ENCODE peak calls at places on chromosomes 5 and 9, in four cellular contexts. P is CD8-positive, alpha-beta T cell; D is neural crest cell; V is upper lobe of left lung. Q is an unnamed sample.

GRCh38 chr5:145923405-145923804 is 13.0 kb upstream of the SH3RF2 start:
- DNase-seq in P (no peak), D (no peak), V (no peak), Q (no peak)

GRCh38 chr5:92916036-92916435 is 665.0 kb downstream of the NR2F1-AS1 start:
- DNase-seq in P (no peak), D (no peak), V (no peak), Q (no peak)

GRCh38 chr9:91074866-91075265 is 273.2 kb downstream of the SYK start:
- DNase-seq in P (no peak), D (no peak), V (no peak), Q (no peak)

GRCh38 chr5:179271821-179272325 is 73.4 kb downstream of the ADAMTS2 start:
- DNase-seq in P (no peak), D (no peak), V (peak), Q (peak)

GRCh38 chr5:73764586-73764985 is 138.6 kb downstream of the ARHGEF28 start:
- DNase-seq in P (no peak), D (no peak), V (no peak), Q (no peak)

GRCh38 chr5:121572061-121572460 is 279.6 kb upstream of the FTMT start:
- DNase-seq in P (no peak), D (no peak), V (no peak), Q (no peak)

GRCh38 chr9:81490605-81491331 is 198.6 kb downstream of the TLE1 start:
- DNase-seq in P (no peak), D (no peak), V (no peak), Q (no peak)

GRCh38 chr9:134565316-134565915 is 76.2 kb upstream of the COL5A1 start:
- DNase-seq in P (peak), D (no peak), V (no peak), Q (no peak)

GRCh38 chr5:65032250-65032649 is 263.5 kb downstream of the CWC27 start:
- DNase-seq in P (no peak), D (no peak), V (no peak), Q (no peak)

GRCh38 chr5:38551020-38552017 is 5.1 kb downstream of the LIFR start:
- DNase-seq in P (no peak), D (no peak), V (no peak), Q (no peak)

GRCh38 chr9:28853487-28853886 is 1280.2 kb upstream of the C9orf72 start:
- DNase-seq in P (no peak), D (no peak), V (no peak), Q (no peak)

GRCh38 chr9:68750179-68750685 is 45.2 kb downstream of the PIP5K1B start:
- DNase-seq in P (no peak), D (no peak), V (no peak), Q (no peak)

GRCh38 chr5:119409235-119409815 is 43.0 kb upstream of the HSD17B4 start:
- DNase-seq in P (no peak), D (no peak), V (no peak), Q (no peak)

GRCh38 chr5:135219868-135220267 is 179.2 kb downstream of the MACROH2A1 start:
- DNase-seq in P (no peak), D (no peak), V (no peak), Q (peak)

GRCh38 chr9:116877072-116877471 is 190.0 kb downstream of the TRIM32 start:
- DNase-seq in P (no peak), D (no peak), V (no peak), Q (no peak)

GRCh38 chr5:88279584-88279983 is 10.9 kb upstream of the TMEM161B start:
- DNase-seq in P (no peak), D (no peak), V (no peak), Q (no peak)

GRCh38 chr5:147538232-147538631 is 28.4 kb upstream of the DPYSL3 start:
- DNase-seq in P (no peak), D (no peak), V (no peak), Q (no peak)

GRCh38 chr9:126626117-126627022 is 12.6 kb downstream of the LMX1B start:
- DNase-seq in P (no peak), D (no peak), V (no peak), Q (no peak)

DNA sequence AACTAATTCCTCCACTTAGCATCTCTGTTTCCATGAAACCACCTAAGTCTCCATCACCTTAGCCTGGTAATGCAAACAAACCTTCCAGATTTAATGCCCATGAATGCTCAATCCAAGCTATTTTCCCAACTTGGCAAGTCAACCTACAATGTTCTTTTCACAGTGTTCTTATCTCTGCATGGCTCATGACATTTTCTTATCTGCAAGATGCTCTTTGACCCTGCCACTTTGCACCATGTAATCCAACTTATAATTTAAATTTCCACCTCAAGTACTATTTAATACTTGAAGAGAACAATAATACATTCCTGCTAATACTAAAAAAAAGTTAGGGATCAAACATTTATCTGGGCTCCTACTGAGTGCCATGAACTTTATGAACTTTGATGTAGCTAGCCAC is 164.3 kb downstream of the TMEM232 start:
- DNase-seq in P (no peak), D (no peak), V (no peak), Q (no peak)
- TF ChIP-seq CTCF in P (no peak), D (no peak), V (no peak), Q (no peak)

GRCh38 chr5:4901305-4901751 is 238.8 kb upstream of the ADAMTS16 start:
- DNase-seq in P (no peak), D (no peak), V (no peak), Q (no peak)
- TF ChIP-seq CTCF in P (no peak), D (no peak), V (no peak), Q (no peak)

GRCh38 chr9:88676644-88677043 is 141.7 kb downstream of the NXNL2 start:
- DNase-seq in P (no peak), D (no peak), V (no peak), Q (no peak)

GRCh38 chr9:88678008-88678407 is 143.0 kb downstream of the NXNL2 start:
- DNase-seq in P (no peak), D (no peak), V (no peak), Q (no peak)

GRCh38 chr9:88678431-88678830 is 143.5 kb downstream of the NXNL2 start:
- DNase-seq in P (no peak), D (no peak), V (no peak), Q (no peak)

GRCh38 chr9:88672874-88673695 is 138.1 kb downstream of the NXNL2 start:
- DNase-seq in P (no peak), D (no peak), V (no peak), Q (no peak)
- TF ChIP-seq CTCF in P (no peak), D (no peak), V (no peak), Q (no peak)

DNA sequence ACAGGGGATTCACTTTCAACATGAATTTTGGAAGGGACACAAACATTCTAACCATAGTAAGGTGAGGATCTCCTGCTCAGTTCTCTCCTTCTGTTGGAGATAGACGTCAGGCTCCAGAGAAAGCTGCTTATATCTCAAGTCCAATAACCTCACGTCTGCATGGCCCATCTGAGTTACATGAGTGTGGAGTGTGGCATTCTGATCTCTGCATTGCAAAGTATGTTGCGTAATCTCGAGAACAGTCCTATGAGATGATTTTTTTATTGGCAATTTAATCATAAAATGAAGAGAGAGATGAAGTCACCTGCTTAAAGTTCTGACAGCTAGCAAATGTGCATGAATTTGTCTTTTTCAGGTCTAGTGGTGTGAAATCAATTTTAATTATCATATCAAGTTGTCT is 118.8 kb downstream of the SLC12A2 start:
- DNase-seq in P (no peak), D (no peak), V (no peak), Q (no peak)
- TF ChIP-seq CTCF in P (no peak), D (no peak), V (no peak), Q (no peak)

DNA sequence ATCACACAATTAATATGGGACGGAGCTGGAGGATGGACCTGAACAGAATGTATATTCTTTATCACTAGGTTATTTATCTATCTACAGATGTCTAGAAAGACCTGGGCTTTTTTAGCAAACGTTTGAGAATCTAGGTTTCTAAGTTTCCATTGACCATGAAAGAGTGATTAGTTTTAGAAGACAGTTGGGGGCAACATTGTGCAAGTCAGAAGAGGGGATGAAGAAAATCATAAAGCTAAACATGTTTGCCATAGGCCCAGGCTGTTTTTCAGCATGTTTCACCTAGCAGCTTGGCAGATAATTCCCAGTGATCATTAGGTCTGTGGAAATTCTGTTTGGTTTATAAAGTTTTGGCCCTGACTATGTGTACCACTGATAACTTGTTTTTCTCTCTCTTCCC is 44.1 kb upstream of the CDKN2B start:
- DNase-seq in P (no peak), D (no peak), V (no peak), Q (no peak)
- TF ChIP-seq CTCF in P (no peak), D (no peak), V (no peak), Q (no peak)

GRCh38 chr9:34454571-34455065 is 3.8 kb downstream of the FAM219A start:
- DNase-seq in P (no peak), D (no peak), V (no peak), Q (no peak)
- TF ChIP-seq CTCF in P (no peak), D (no peak), V (no peak), Q (no peak)

GRCh38 chr5:6261256-6261655 is 117.1 kb downstream of the MED10 start:
- DNase-seq in P (no peak), D (no peak), V (no peak), Q (no peak)
- TF ChIP-seq CTCF in P (no peak), D (no peak), V (no peak), Q (no peak)

GRCh38 chr9:113011911-113012381 is at the start of gene ZNF883:
- DNase-seq in P (peak), D (peak), V (no peak), Q (peak)
- TF ChIP-seq CTCF in P (no peak), D (no peak), V (no peak), Q (no peak)

DNA sequence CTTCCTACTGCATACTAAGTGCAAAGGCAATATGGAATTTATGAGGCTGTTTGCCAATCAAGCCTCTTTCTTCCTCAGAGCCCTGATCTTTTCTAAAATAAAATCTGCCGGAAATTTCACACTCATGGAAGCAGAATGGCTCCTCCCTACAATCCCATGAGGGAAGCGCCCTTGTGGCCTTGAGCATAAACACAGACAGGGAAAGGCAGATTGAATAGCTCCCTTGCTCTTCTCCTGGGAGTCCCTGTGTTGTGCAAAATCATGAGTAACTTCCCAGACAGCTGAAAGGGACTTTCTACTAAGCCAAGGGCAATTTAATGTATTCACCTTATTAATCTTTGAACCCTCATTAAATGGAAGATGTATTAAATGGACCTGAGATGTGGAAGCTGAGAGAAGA is 226.1 kb upstream of the PIK3R1 start:
- DNase-seq in P (no peak), D (no peak), V (no peak), Q (no peak)
- TF ChIP-seq CTCF in P (no peak), D (no peak), V (no peak), Q (peak)

Q was measured in type B pancreatic cell.